ENCODE peak calls at places on chromosomes 2 and 18, in six cellular contexts. R, C, I, E, Y and J are unnamed samples.

GRCh38 chr2:3131636-3132326 is 245.8 kb downstream of the EIPR1 start:
- DNase-seq in R (no peak), I (no peak), E (no peak), C (no peak), Y (no peak), J (no peak)

GRCh38 chr18:6920099-6920955 is 190.8 kb downstream of the ARHGAP28 start:
- DNase-seq in R (peak; percentile 72), E (peak; percentile 34), C (peak; percentile 82), I (peak; percentile 68), Y (peak; percentile 86), J (peak; percentile 62)

GRCh38 chr2:16425462-16426336 is 239.9 kb downstream of the CYRIA start:
- DNase-seq in E (no peak), R (no peak), Y (no peak), C (peak; percentile 82), I (no peak), J (peak; percentile 11)

GRCh38 chr2:3334392-3334791 is 43.2 kb downstream of the EIPR1 start:
- DNase-seq in Y (no peak), R (no peak), E (no peak), I (no peak), C (no peak), J (no peak)

GRCh38 chr2:28915939-28916338 is 21.5 kb downstream of the WDR43 start:
- DNase-seq in C (no peak), R (peak; percentile 69), Y (no peak), E (no peak), I (no peak), J (no peak)

GRCh38 chr2:64105676-64106461 is 38.4 kb downstream of the PELI1 start:
- DNase-seq in I (no peak), E (no peak), C (no peak), Y (no peak), R (peak; percentile 36), J (no peak)

GRCh38 chr2:64204716-64205115 is 60.5 kb upstream of the PELI1 start:
- DNase-seq in R (no peak), Y (no peak), I (no peak), C (no peak), E (no peak), J (no peak)

GRCh38 chr2:206378835-206379234 is 64.5 kb upstream of the ADAM23 start:
- DNase-seq in I (peak; percentile 40), E (no peak), Y (peak; percentile 50), R (no peak), C (no peak), J (no peak)

GRCh38 chr2:75844651-75845050 is 133.9 kb upstream of the GCFC2 start:
- DNase-seq in C (no peak), R (peak; percentile 5), I (no peak), Y (no peak), E (no peak), J (no peak)

GRCh38 chr2:231545105-231545902 is 15.1 kb upstream of the NMUR1 start:
- DNase-seq in I (peak; percentile 53), Y (peak; percentile 89), C (peak; percentile 13), R (no peak), E (peak; percentile 10), J (no peak)

GRCh38 chr2:203936535-203936934 is at the start of gene ICOS:
- DNase-seq in C (no peak), I (no peak), Y (no peak), R (no peak), E (no peak), J (no peak)

GRCh38 chr2:123894167-123894566 is 130.9 kb upstream of the CNTNAP5 start:
- DNase-seq in R (no peak), Y (no peak), C (no peak), E (no peak), I (no peak), J (no peak)

GRCh38 chr2:215811003-215811402 is 202.3 kb downstream of the MREG start:
- DNase-seq in Y (no peak), I (no peak), E (no peak), C (no peak), R (no peak), J (no peak)
- H3K4me3 ChIP-seq in Y (no peak overlapping the region), I (no peak overlapping the region), E (no peak overlapping the region), C (no peak overlapping the region), R (no peak overlapping the region), J (no peak overlapping the region)

GRCh38 chr18:33536904-33537303 is 41.1 kb upstream of the ASXL3 start:
- DNase-seq in C (no peak), R (no peak), E (no peak), I (no peak), Y (no peak), J (no peak)

DNA sequence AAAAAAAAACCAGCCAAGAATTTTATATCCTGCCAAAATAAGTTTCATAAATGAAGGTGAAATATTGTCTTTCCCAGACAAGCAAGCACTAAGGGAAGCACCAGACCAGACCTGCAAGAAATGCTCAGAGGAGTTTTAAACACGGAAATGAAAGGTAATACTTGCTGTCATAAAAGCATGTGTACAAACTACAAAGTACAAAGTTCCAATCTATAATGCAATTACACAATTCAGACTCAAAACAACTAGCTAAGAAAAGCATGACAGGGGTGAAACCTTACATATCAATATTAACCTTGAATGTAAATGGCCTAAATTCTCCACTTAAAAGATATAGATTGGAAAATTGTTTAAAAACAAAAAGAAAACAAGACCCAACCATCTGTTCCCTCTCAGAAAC is 45.0 kb upstream of the ASXL3 start:
- DNase-seq in E (no peak), C (no peak), R (no peak), Y (no peak), I (no peak), J (peak; percentile 10)
- TF ChIP-seq CTCF in E (no peak), C (no peak), R (no peak), Y (no peak), I (no peak), J (no peak)

DNA sequence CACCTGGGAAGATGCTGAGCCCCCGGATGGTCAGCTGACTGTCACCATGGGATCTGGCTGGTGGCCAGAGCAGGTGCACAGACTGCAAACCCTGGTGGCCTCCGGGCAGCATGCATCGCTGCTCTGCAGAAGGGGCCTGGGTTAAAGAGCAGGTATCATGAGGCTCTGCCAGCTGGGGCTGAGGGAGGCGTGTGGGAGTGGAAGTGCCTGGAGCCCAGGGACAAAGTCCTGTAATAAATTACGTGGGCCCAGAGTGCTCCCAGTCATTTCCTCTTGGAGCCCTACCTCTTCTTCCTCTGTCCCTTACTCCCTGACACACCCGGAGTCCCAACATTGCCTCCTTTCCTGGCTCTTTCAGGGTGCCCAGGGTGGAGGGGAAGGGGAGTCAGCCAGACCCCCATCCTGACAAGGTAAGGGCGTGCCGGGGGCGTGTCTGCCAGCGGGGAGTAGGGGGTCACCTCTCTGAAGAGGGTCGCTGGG is at the start of gene MYO7B:
- DNase-seq in I (no peak), C (no peak), E (no peak), Y (no peak), R (no peak), J (no peak)
- H3K4me3 ChIP-seq in I (no peak within 1 kb of the TSS), C (no peak within 1 kb of the TSS), E (no peak within 1 kb of the TSS), Y (no peak within 1 kb of the TSS), R (no peak within 1 kb of the TSS), J (no peak within 1 kb of the TSS)

GRCh38 chr2:239093487-239093886 is 245.6 kb downstream of the TWIST2 start:
- DNase-seq in C (no peak), I (no peak), E (no peak), R (no peak), Y (no peak), J (no peak)
- TF ChIP-seq CTCF in C (no peak), I (no peak), E (no peak), R (no peak), Y (no peak), J (no peak)

DNA sequence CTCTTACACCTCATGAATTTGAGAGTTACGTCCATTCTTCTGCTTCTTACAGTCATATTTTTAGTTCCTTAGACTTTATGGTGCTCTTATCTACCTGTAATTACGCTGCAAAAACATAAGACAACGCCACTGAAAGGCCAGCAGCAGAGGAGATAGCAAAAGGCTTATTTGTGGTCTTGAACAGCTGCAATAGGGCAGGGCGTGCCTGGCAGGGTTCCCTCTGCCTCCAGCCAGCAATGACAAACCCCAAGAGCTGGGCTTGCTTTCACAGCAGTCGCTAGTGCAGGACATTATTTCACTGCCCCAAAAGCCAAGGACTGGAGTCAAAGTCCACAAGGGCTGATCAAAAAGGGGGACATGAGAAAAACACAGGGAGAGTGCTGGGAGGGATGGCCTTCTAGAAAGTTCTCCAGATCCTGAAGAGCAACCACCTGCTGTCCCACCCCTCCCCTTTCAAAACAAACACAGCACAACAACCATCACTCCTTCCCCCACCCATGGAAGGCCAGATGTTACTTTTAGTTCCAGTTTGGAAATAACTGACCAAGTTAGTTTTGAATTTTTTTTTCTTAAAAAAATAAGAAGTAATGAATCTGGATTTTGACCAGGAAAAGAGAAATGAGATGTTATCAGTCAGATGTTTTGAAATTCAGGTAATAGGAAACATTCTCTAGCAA is 127.8 kb downstream of the RBMS1 start:
- DNase-seq in R (no peak), Y (no peak), C (peak; percentile 58), I (no peak), E (no peak), J (no peak)
- H3K4me3 ChIP-seq in R (no peak overlapping the region), Y (no peak overlapping the region), C (no peak overlapping the region), I (no peak overlapping the region), E (no peak overlapping the region), J (no peak overlapping the region)

DNA sequence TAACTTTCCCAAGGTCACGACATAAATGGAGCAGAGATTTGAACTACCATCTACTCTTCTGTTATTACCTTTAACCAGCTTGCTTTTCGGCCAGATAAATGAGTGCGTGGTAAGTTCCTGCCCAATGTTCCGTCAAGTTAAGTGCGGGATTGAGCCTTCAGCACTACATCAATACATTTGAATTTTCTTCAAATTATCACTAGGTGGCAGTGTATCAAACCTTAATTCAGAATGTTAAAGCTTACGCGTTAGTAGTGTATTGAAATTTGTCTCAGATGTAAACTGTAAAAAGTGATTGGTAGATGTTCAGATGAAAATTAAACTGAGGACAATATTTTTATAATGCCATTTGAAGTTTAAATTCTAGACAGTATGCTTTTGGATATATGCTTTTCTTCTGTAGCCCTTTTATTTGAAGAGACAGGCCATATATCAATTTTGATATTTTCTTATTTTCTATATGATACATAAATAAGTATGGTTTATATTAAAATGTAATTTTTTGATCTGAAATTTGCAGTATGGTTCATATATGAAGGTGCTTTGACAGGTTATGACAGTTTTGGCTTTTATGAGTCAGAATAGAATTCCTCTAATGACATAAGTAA is 681.3 kb downstream of the ADCYAP1 start:
- DNase-seq in C (no peak), Y (peak; percentile 3), R (peak; percentile 49), I (peak; percentile 3), E (no peak), J (no peak)
- TF ChIP-seq CTCF in C (peak; percentile 40), Y (peak; percentile 37), R (peak; percentile 38), I (peak; percentile 34), E (peak; percentile 70), J (peak; percentile 54)